ENCODE peak calls at places on chromosome 13, in eight cellular contexts. H is neuronal stem cell; G is stimulated activated CD4-positive, alpha-beta T cell treated with anti-CD3 and anti-CD28 coated beads, Interleukin-4, amount 100 ng/mL, for 48 hours; X is Panc1; R is AG09309; Z is A673; P is dorsolateral prefrontal cortex; B is psoas muscle. W is an unnamed sample.
A peak's percentile ranks its signal among the peaks of the same experiment; 100 is the strongest.

GRCh38 chr13:40589285-40590109 is 76.9 kb downstream of the FOXO1 start:
- DNase-seq in B (peak; percentile 62), G (no peak), H (peak; percentile 18), R (peak; percentile 16), X (no peak), Z (peak; percentile 49), P (no peak), W (no peak)

GRCh38 chr13:28475916-28476725 is 18.8 kb downstream of the FLT1 start:
- DNase-seq in G (no peak), X (no peak), B (no peak), R (peak; percentile 86), P (no peak), H (no peak), Z (peak; percentile 70), W (no peak)

GRCh38 chr13:33194820-33195692 is 90.5 kb downstream of the STARD13 start:
- DNase-seq in H (no peak), P (no peak), R (peak; percentile 89), B (no peak), X (no peak), Z (peak; percentile 96), G (no peak), W (peak; percentile 26)

GRCh38 chr13:51780099-51780498 is 23.9 kb downstream of the DHRS12 start:
- DNase-seq in Z (no peak), H (no peak), X (no peak), P (no peak), G (no peak), B (no peak), R (no peak), W (no peak)

GRCh38 chr13:37751025-37751424 is 118.5 kb downstream of the TRPC4 start:
- DNase-seq in H (no peak), X (no peak), R (no peak), Z (no peak), B (no peak), P (no peak), G (no peak), W (no peak)

GRCh38 chr13:33849211-33849610 is 31.3 kb downstream of the RFC3 start:
- DNase-seq in H (no peak), X (no peak), B (no peak), R (no peak), Z (no peak), P (no peak), G (no peak), W (no peak)

GRCh38 chr13:91647361-91647970 is 249.0 kb downstream of the GPC5 start:
- DNase-seq in Z (peak; percentile 31), X (peak; percentile 2), H (peak; percentile 15), P (no peak), G (no peak), R (no peak), B (no peak), W (peak; percentile 40)

GRCh38 chr13:102825400-102825799 is 20.4 kb upstream of the ERCC5 start:
- DNase-seq in B (no peak), H (no peak), Z (no peak), P (no peak), G (no peak), X (no peak), R (no peak), W (no peak)

GRCh38 chr13:23610966-23611486 is 40.8 kb downstream of the TNFRSF19 start:
- DNase-seq in B (no peak), G (no peak), H (no peak), R (no peak), P (no peak), X (no peak), Z (no peak), W (no peak)

GRCh38 chr13:42367836-42368235 is 95.9 kb downstream of the AKAP11 start:
- DNase-seq in B (no peak), G (no peak), X (no peak), Z (no peak), R (no peak), P (no peak), H (no peak), W (no peak)

GRCh38 chr13:69565334-69565733 is 542.3 kb upstream of the ATXN8OS start:
- DNase-seq in H (no peak), P (no peak), X (no peak), R (no peak), G (no peak), Z (peak; percentile 43), B (no peak), W (peak; percentile 67)

GRCh38 chr13:44447783-44448182 is 74.2 kb downstream of the SERP2 start:
- DNase-seq in B (no peak), H (no peak), X (no peak), P (no peak), Z (no peak), R (no peak), G (no peak), W (no peak)

GRCh38 chr13:101690871-101691270 is 238.4 kb downstream of the ITGBL1 start:
- DNase-seq in H (no peak), Z (no peak), B (no peak), R (no peak), X (no peak), G (no peak), P (no peak), W (no peak)

GRCh38 chr13:114110091-114110829 is 22.2 kb downstream of the RASA3 start:
- DNase-seq in P (no peak), B (peak; percentile 73), R (no peak), X (no peak), H (no peak), G (peak; percentile 60), Z (no peak), W (no peak)

GRCh38 chr13:51501592-51502205 is 48.9 kb upstream of the INTS6 start:
- DNase-seq in R (no peak), P (no peak), Z (peak; percentile 98), H (no peak), G (no peak), B (no peak), X (no peak), W (no peak)

GRCh38 chr13:110971486-110971885 is 56.6 kb upstream of the ANKRD10 start:
- DNase-seq in P (no peak), Z (no peak), B (no peak), H (no peak), R (no peak), X (no peak), G (no peak), W (no peak)

GRCh38 chr13:86563308-86563707 is 764.1 kb upstream of the SLITRK6 start:
- DNase-seq in P (no peak), X (no peak), R (no peak), G (no peak), B (no peak), Z (peak; percentile 26), H (no peak), W (no peak)

GRCh38 chr13:30129411-30129810 is 177.9 kb downstream of the KATNAL1 start:
- DNase-seq in P (no peak), X (no peak), G (no peak), R (no peak), H (no peak), Z (no peak), B (no peak), W (no peak)

GRCh38 chr13:49374585-49375290 is 69.1 kb downstream of the CAB39L start:
- DNase-seq in P (no peak), H (no peak), B (no peak), R (peak; percentile 57), X (peak; percentile 15), G (no peak), Z (peak; percentile 34), W (peak; percentile 67)

GRCh38 chr13:47650221-47650620 is 350.9 kb downstream of the SUCLA2 start:
- DNase-seq in H (no peak), B (no peak), R (no peak), X (no peak), G (no peak), Z (no peak), P (no peak), W (no peak)

W was measured in ACHN.